ENCODE peak calls at places on chromosomes 2 and 18, in six cellular contexts. One of them, this sample, is unnamed.

GRCh38 chr2:155825876-155826275 is 506.6 kb downstream of the NR4A2 start:
- DNase-seq in type B pancreatic cell: no peak
- DNase-seq in HT1080: no peak
- DNase-seq in RWPE1: no peak
- DNase-seq in stomach: no peak
- DNase-seq in COR-L47: no peak
- DNase-seq in this sample: no peak

GRCh38 chr2:240296611-240297552 is 138.6 kb upstream of the GPC1 start:
- DNase-seq in HT1080: no peak
- DNase-seq in stomach: peak
- DNase-seq in type B pancreatic cell: peak
- DNase-seq in RWPE1: no peak
- DNase-seq in COR-L47: no peak
- DNase-seq in this sample: no peak

GRCh38 chr2:99640568-99641215 is 150.9 kb upstream of the REV1 start:
- DNase-seq in HT1080: no peak
- DNase-seq in type B pancreatic cell: no peak
- DNase-seq in stomach: no peak
- DNase-seq in COR-L47: no peak
- DNase-seq in RWPE1: no peak
- DNase-seq in this sample: no peak

GRCh38 chr2:239319261-239319661 is 81.6 kb downstream of the HDAC4 start:
- DNase-seq in RWPE1: no peak
- DNase-seq in stomach: peak
- DNase-seq in type B pancreatic cell: peak
- DNase-seq in COR-L47: no peak
- DNase-seq in HT1080: no peak
- DNase-seq in this sample: no peak

GRCh38 chr2:64522843-64523428 is 1.2 kb upstream of the AFTPH start:
- DNase-seq in type B pancreatic cell: no peak
- DNase-seq in stomach: peak
- DNase-seq in HT1080: peak
- DNase-seq in RWPE1: peak
- DNase-seq in COR-L47: peak
- DNase-seq in this sample: peak

GRCh38 chr18:2625217-2625616 is 30.3 kb upstream of the SMCHD1 start:
- DNase-seq in HT1080: no peak
- DNase-seq in stomach: no peak
- DNase-seq in RWPE1: no peak
- DNase-seq in type B pancreatic cell: no peak
- DNase-seq in COR-L47: no peak
- DNase-seq in this sample: no peak

GRCh38 chr2:166651080-166651675 is 157.1 kb upstream of the SCN7A start:
- DNase-seq in stomach: no peak
- DNase-seq in type B pancreatic cell: no peak
- DNase-seq in RWPE1: no peak
- DNase-seq in HT1080: peak
- DNase-seq in COR-L47: peak
- DNase-seq in this sample: peak

GRCh38 chr2:224847961-224848850 is 132.0 kb upstream of the CCDC195 start:
- DNase-seq in COR-L47: peak
- DNase-seq in RWPE1: peak
- DNase-seq in type B pancreatic cell: no peak
- DNase-seq in stomach: no peak
- DNase-seq in HT1080: peak
- DNase-seq in this sample: peak

GRCh38 chr2:170739048-170739447 is 23.9 kb downstream of the SP5 start:
- DNase-seq in stomach: no peak
- DNase-seq in HT1080: peak
- DNase-seq in COR-L47: no peak
- DNase-seq in type B pancreatic cell: no peak
- DNase-seq in RWPE1: peak
- DNase-seq in this sample: peak

GRCh38 chr18:24176727-24177416 is 38.0 kb downstream of the CABYR start:
- DNase-seq in COR-L47: peak
- DNase-seq in RWPE1: peak
- DNase-seq in HT1080: peak
- DNase-seq in type B pancreatic cell: no peak
- DNase-seq in stomach: peak
- DNase-seq in this sample: peak

GRCh38 chr18:77749189-77749588 is 499.5 kb downstream of the GALR1 start:
- DNase-seq in RWPE1: no peak
- DNase-seq in COR-L47: peak
- DNase-seq in type B pancreatic cell: no peak
- DNase-seq in HT1080: peak
- DNase-seq in stomach: no peak
- DNase-seq in this sample: no peak

GRCh38 chr2:166042768-166043390 is 84.9 kb downstream of the SCN1A start:
- DNase-seq in stomach: no peak
- DNase-seq in RWPE1: peak
- DNase-seq in HT1080: no peak
- DNase-seq in COR-L47: no peak
- DNase-seq in type B pancreatic cell: no peak
- DNase-seq in this sample: no peak

GRCh38 chr2:11387831-11388230 is 43.4 kb upstream of the ROCK2 start:
- DNase-seq in COR-L47: no peak
- DNase-seq in stomach: peak
- DNase-seq in RWPE1: no peak
- DNase-seq in HT1080: no peak
- DNase-seq in type B pancreatic cell: no peak
- DNase-seq in this sample: no peak